ENCODE peak calls at places on chromosome 5, in seven cellular contexts. One of them, this sample, is unnamed.

GRCh38 chr5:30749971-30750370 is 443.5 kb upstream of the CDH6 start:
- DNase-seq in AG08395: no peak
- DNase-seq in HEK293T: no peak
- DNase-seq in body of pancreas: no peak
- DNase-seq in stimulated activated CD8-positive, alpha-beta memory T cell treated with anti-CD3 and anti-CD28 coated beads, Interleukin-2, amount 100 ng/mL, for 1 hour: no peak
- DNase-seq in T-cell: no peak
- DNase-seq in HFF-Myc: no peak
- DNase-seq in this sample: no peak

GRCh38 chr5:175712313-175712680 is 54.4 kb downstream of the HRH2 start:
- DNase-seq in AG08395: no peak
- DNase-seq in HEK293T: no peak
- DNase-seq in body of pancreas: no peak
- DNase-seq in stimulated activated CD8-positive, alpha-beta memory T cell treated with anti-CD3 and anti-CD28 coated beads, Interleukin-2, amount 100 ng/mL, for 1 hour: no peak
- DNase-seq in T-cell: no peak
- DNase-seq in HFF-Myc: no peak
- DNase-seq in this sample: no peak

GRCh38 chr5:54758038-54758437 is 227.4 kb downstream of the ESM1 start:
- DNase-seq in AG08395: peak
- DNase-seq in HEK293T: no peak
- DNase-seq in body of pancreas: no peak
- DNase-seq in stimulated activated CD8-positive, alpha-beta memory T cell treated with anti-CD3 and anti-CD28 coated beads, Interleukin-2, amount 100 ng/mL, for 1 hour: no peak
- DNase-seq in T-cell: no peak
- DNase-seq in HFF-Myc: no peak
- DNase-seq in this sample: no peak

GRCh38 chr5:134119720-134120119 is 5.2 kb downstream of the TCF7 start:
- DNase-seq in AG08395: no peak
- DNase-seq in HEK293T: no peak
- DNase-seq in body of pancreas: no peak
- DNase-seq in stimulated activated CD8-positive, alpha-beta memory T cell treated with anti-CD3 and anti-CD28 coated beads, Interleukin-2, amount 100 ng/mL, for 1 hour: no peak
- DNase-seq in T-cell: no peak
- DNase-seq in HFF-Myc: no peak
- DNase-seq in this sample: no peak

GRCh38 chr5:89028579-89029272 is 145.7 kb upstream of the MEF2C start:
- DNase-seq in AG08395: peak
- DNase-seq in HEK293T: no peak
- DNase-seq in body of pancreas: no peak
- DNase-seq in stimulated activated CD8-positive, alpha-beta memory T cell treated with anti-CD3 and anti-CD28 coated beads, Interleukin-2, amount 100 ng/mL, for 1 hour: no peak
- DNase-seq in T-cell: no peak
- DNase-seq in HFF-Myc: no peak
- DNase-seq in this sample: no peak

GRCh38 chr5:173487296-173487695 is 129.2 kb downstream of the BOD1 start:
- DNase-seq in AG08395: no peak
- DNase-seq in HEK293T: no peak
- DNase-seq in body of pancreas: no peak
- DNase-seq in stimulated activated CD8-positive, alpha-beta memory T cell treated with anti-CD3 and anti-CD28 coated beads, Interleukin-2, amount 100 ng/mL, for 1 hour: no peak
- DNase-seq in T-cell: no peak
- DNase-seq in HFF-Myc: no peak
- DNase-seq in this sample: no peak

GRCh38 chr5:142726188-142726731 is 40.4 kb upstream of the FGF1 start:
- DNase-seq in AG08395: peak
- DNase-seq in HEK293T: no peak
- DNase-seq in body of pancreas: no peak
- DNase-seq in stimulated activated CD8-positive, alpha-beta memory T cell treated with anti-CD3 and anti-CD28 coated beads, Interleukin-2, amount 100 ng/mL, for 1 hour: no peak
- DNase-seq in T-cell: no peak
- DNase-seq in HFF-Myc: peak
- DNase-seq in this sample: no peak

GRCh38 chr5:11912-12311 is 80.1 kb upstream of the PLEKHG4B start:
- DNase-seq in AG08395: no peak
- DNase-seq in HEK293T: no peak
- DNase-seq in body of pancreas: no peak
- DNase-seq in stimulated activated CD8-positive, alpha-beta memory T cell treated with anti-CD3 and anti-CD28 coated beads, Interleukin-2, amount 100 ng/mL, for 1 hour: no peak
- DNase-seq in T-cell: no peak
- DNase-seq in HFF-Myc: no peak
- DNase-seq in this sample: no peak

GRCh38 chr5:38207343-38207742 is 51.0 kb upstream of the EGFLAM start:
- DNase-seq in AG08395: no peak
- DNase-seq in HEK293T: no peak
- DNase-seq in body of pancreas: no peak
- DNase-seq in stimulated activated CD8-positive, alpha-beta memory T cell treated with anti-CD3 and anti-CD28 coated beads, Interleukin-2, amount 100 ng/mL, for 1 hour: no peak
- DNase-seq in T-cell: no peak
- DNase-seq in HFF-Myc: no peak
- DNase-seq in this sample: no peak

GRCh38 chr5:69525490-69525889 is 32.9 kb downstream of the OCLN start:
- DNase-seq in AG08395: no peak
- DNase-seq in HEK293T: no peak
- DNase-seq in body of pancreas: no peak
- DNase-seq in stimulated activated CD8-positive, alpha-beta memory T cell treated with anti-CD3 and anti-CD28 coated beads, Interleukin-2, amount 100 ng/mL, for 1 hour: no peak
- DNase-seq in T-cell: no peak
- DNase-seq in HFF-Myc: no peak
- DNase-seq in this sample: no peak

GRCh38 chr5:88826959-88827585 is 55.9 kb downstream of the MEF2C start:
- DNase-seq in AG08395: peak
- DNase-seq in HEK293T: no peak
- DNase-seq in body of pancreas: no peak
- DNase-seq in stimulated activated CD8-positive, alpha-beta memory T cell treated with anti-CD3 and anti-CD28 coated beads, Interleukin-2, amount 100 ng/mL, for 1 hour: no peak
- DNase-seq in T-cell: no peak
- DNase-seq in HFF-Myc: peak
- DNase-seq in this sample: no peak

GRCh38 chr5:135063511-135064234 is 29.6 kb upstream of the PITX1 start:
- DNase-seq in AG08395: no peak
- DNase-seq in HEK293T: no peak
- DNase-seq in body of pancreas: no peak
- DNase-seq in stimulated activated CD8-positive, alpha-beta memory T cell treated with anti-CD3 and anti-CD28 coated beads, Interleukin-2, amount 100 ng/mL, for 1 hour: no peak
- DNase-seq in T-cell: no peak
- DNase-seq in HFF-Myc: no peak
- DNase-seq in this sample: no peak

GRCh38 chr5:40622463-40623252 is 57.1 kb upstream of the PTGER4 start:
- DNase-seq in AG08395: no peak
- DNase-seq in HEK293T: no peak
- DNase-seq in body of pancreas: no peak
- DNase-seq in stimulated activated CD8-positive, alpha-beta memory T cell treated with anti-CD3 and anti-CD28 coated beads, Interleukin-2, amount 100 ng/mL, for 1 hour: no peak
- DNase-seq in T-cell: no peak
- DNase-seq in HFF-Myc: no peak
- DNase-seq in this sample: no peak

GRCh38 chr5:91235194-91235793 is 147.8 kb downstream of the ARRDC3 start:
- DNase-seq in AG08395: no peak
- DNase-seq in HEK293T: no peak
- DNase-seq in body of pancreas: no peak
- DNase-seq in stimulated activated CD8-positive, alpha-beta memory T cell treated with anti-CD3 and anti-CD28 coated beads, Interleukin-2, amount 100 ng/mL, for 1 hour: no peak
- DNase-seq in T-cell: no peak
- DNase-seq in HFF-Myc: no peak
- DNase-seq in this sample: no peak

GRCh38 chr5:34682926-34683623 is 26.9 kb downstream of the RAI14 start:
- DNase-seq in AG08395: no peak
- DNase-seq in HEK293T: no peak
- DNase-seq in body of pancreas: peak
- DNase-seq in stimulated activated CD8-positive, alpha-beta memory T cell treated with anti-CD3 and anti-CD28 coated beads, Interleukin-2, amount 100 ng/mL, for 1 hour: no peak
- DNase-seq in T-cell: no peak
- DNase-seq in HFF-Myc: no peak
- DNase-seq in this sample: no peak

GRCh38 chr5:75885849-75886596 is 168.8 kb upstream of the POC5 start:
- DNase-seq in AG08395: no peak
- DNase-seq in HEK293T: no peak
- DNase-seq in body of pancreas: no peak
- DNase-seq in stimulated activated CD8-positive, alpha-beta memory T cell treated with anti-CD3 and anti-CD28 coated beads, Interleukin-2, amount 100 ng/mL, for 1 hour: no peak
- DNase-seq in T-cell: no peak
- DNase-seq in HFF-Myc: no peak
- DNase-seq in this sample: no peak

GRCh38 chr5:143057580-143057999 is 287.4 kb downstream of the ARHGAP26 start:
- DNase-seq in AG08395: no peak
- DNase-seq in HEK293T: no peak
- DNase-seq in body of pancreas: no peak
- DNase-seq in stimulated activated CD8-positive, alpha-beta memory T cell treated with anti-CD3 and anti-CD28 coated beads, Interleukin-2, amount 100 ng/mL, for 1 hour: no peak
- DNase-seq in T-cell: no peak
- DNase-seq in HFF-Myc: no peak
- DNase-seq in this sample: no peak

GRCh38 chr5:1493413-1493812 is 30.3 kb downstream of the LPCAT1 start:
- DNase-seq in AG08395: no peak
- DNase-seq in HEK293T: no peak
- DNase-seq in body of pancreas: no peak
- DNase-seq in stimulated activated CD8-positive, alpha-beta memory T cell treated with anti-CD3 and anti-CD28 coated beads, Interleukin-2, amount 100 ng/mL, for 1 hour: no peak
- DNase-seq in T-cell: no peak
- DNase-seq in HFF-Myc: no peak
- DNase-seq in this sample: no peak

GRCh38 chr5:123450641-123451421 is 27.6 kb upstream of the CEP120 start:
- DNase-seq in AG08395: no peak
- DNase-seq in HEK293T: no peak
- DNase-seq in body of pancreas: no peak
- DNase-seq in stimulated activated CD8-positive, alpha-beta memory T cell treated with anti-CD3 and anti-CD28 coated beads, Interleukin-2, amount 100 ng/mL, for 1 hour: no peak
- DNase-seq in T-cell: no peak
- DNase-seq in HFF-Myc: no peak
- DNase-seq in this sample: no peak

GRCh38 chr5:176542596-176543427 is 5.6 kb upstream of the RNF44 start:
- DNase-seq in AG08395: no peak
- DNase-seq in HEK293T: peak
- DNase-seq in body of pancreas: peak
- DNase-seq in stimulated activated CD8-positive, alpha-beta memory T cell treated with anti-CD3 and anti-CD28 coated beads, Interleukin-2, amount 100 ng/mL, for 1 hour: no peak
- DNase-seq in T-cell: no peak
- DNase-seq in HFF-Myc: no peak
- DNase-seq in this sample: no peak

GRCh38 chr5:150116667-150117395 is 30.5 kb upstream of the CSF1R start:
- DNase-seq in AG08395: no peak
- DNase-seq in HEK293T: no peak
- DNase-seq in body of pancreas: peak
- DNase-seq in stimulated activated CD8-positive, alpha-beta memory T cell treated with anti-CD3 and anti-CD28 coated beads, Interleukin-2, amount 100 ng/mL, for 1 hour: no peak
- DNase-seq in T-cell: no peak
- DNase-seq in HFF-Myc: no peak
- DNase-seq in this sample: no peak

GRCh38 chr5:67050635-67051034 is 146.0 kb downstream of the CD180 start:
- DNase-seq in AG08395: no peak
- DNase-seq in HEK293T: no peak
- DNase-seq in body of pancreas: no peak
- DNase-seq in stimulated activated CD8-positive, alpha-beta memory T cell treated with anti-CD3 and anti-CD28 coated beads, Interleukin-2, amount 100 ng/mL, for 1 hour: no peak
- DNase-seq in T-cell: no peak
- DNase-seq in HFF-Myc: no peak
- DNase-seq in this sample: no peak

GRCh38 chr5:148988328-148988727 is 74.5 kb downstream of the SH3TC2 start:
- DNase-seq in AG08395: peak
- DNase-seq in HEK293T: no peak
- DNase-seq in body of pancreas: no peak
- DNase-seq in stimulated activated CD8-positive, alpha-beta memory T cell treated with anti-CD3 and anti-CD28 coated beads, Interleukin-2, amount 100 ng/mL, for 1 hour: no peak
- DNase-seq in T-cell: no peak
- DNase-seq in HFF-Myc: no peak
- DNase-seq in this sample: no peak

GRCh38 chr5:10460252-10460906 is 18.7 kb downstream of the ROPN1L start:
- DNase-seq in AG08395: peak
- DNase-seq in HEK293T: no peak
- DNase-seq in body of pancreas: peak
- DNase-seq in stimulated activated CD8-positive, alpha-beta memory T cell treated with anti-CD3 and anti-CD28 coated beads, Interleukin-2, amount 100 ng/mL, for 1 hour: no peak
- DNase-seq in T-cell: no peak
- DNase-seq in HFF-Myc: no peak
- DNase-seq in this sample: no peak

GRCh38 chr5:130316971-130317421 is 412.7 kb downstream of the CHSY3 start:
- DNase-seq in AG08395: no peak
- DNase-seq in HEK293T: no peak
- DNase-seq in body of pancreas: no peak
- DNase-seq in stimulated activated CD8-positive, alpha-beta memory T cell treated with anti-CD3 and anti-CD28 coated beads, Interleukin-2, amount 100 ng/mL, for 1 hour: no peak
- DNase-seq in T-cell: no peak
- DNase-seq in HFF-Myc: no peak
- DNase-seq in this sample: no peak

GRCh38 chr5:89457411-89458329 is 574.7 kb upstream of the MEF2C start:
- DNase-seq in AG08395: peak
- DNase-seq in HEK293T: no peak
- DNase-seq in body of pancreas: no peak
- DNase-seq in stimulated activated CD8-positive, alpha-beta memory T cell treated with anti-CD3 and anti-CD28 coated beads, Interleukin-2, amount 100 ng/mL, for 1 hour: no peak
- DNase-seq in T-cell: no peak
- DNase-seq in HFF-Myc: peak
- DNase-seq in this sample: no peak

This sample was measured in GOT3.